ENCODE peak calls at places on chromosome 20, in six cellular contexts. Q is endothelial cell, X is heart left ventricle, S is AG04450, N is tibial nerve, P is left ventricle myocardium inferior. L is an unnamed sample.

GRCh38 chr20:33820362-33820761 is 9.2 kb downstream of the CHMP4B start:
- DNase-seq in Q (no peak), X (no peak), S (no peak), N (no peak), P (no peak), L (no peak)

GRCh38 chr20:33832113-33832853 is 21.1 kb downstream of the CHMP4B start:
- DNase-seq in Q (peak), X (no peak), S (no peak), N (no peak), P (no peak), L (no peak)

GRCh38 chr20:46350201-46350985 is 42.1 kb upstream of the CDH22 start:
- DNase-seq in Q (no peak), X (no peak), S (peak), N (no peak), P (no peak), L (no peak)

GRCh38 chr20:63411151-63411897 is 50.2 kb upstream of the CHRNA4 start:
- DNase-seq in Q (no peak), X (no peak), S (no peak), N (no peak), P (no peak), L (no peak)

GRCh38 chr20:33992145-33992922 is 1.4 kb upstream of the RALY start:
- DNase-seq in Q (no peak), X (no peak), S (no peak), N (no peak), P (no peak), L (no peak)

GRCh38 chr20:35695245-35695749 is 3.9 kb downstream of the NFS1 start:
- DNase-seq in Q (no peak), X (no peak), S (no peak), N (no peak), P (no peak), L (no peak)

GRCh38 chr20:57526067-57526884 is 1.3 kb upstream of the CTCFL start:
- DNase-seq in Q (peak), X (no peak), S (no peak), N (no peak), P (no peak), L (no peak)

GRCh38 chr20:10201321-10201870 is 17.2 kb upstream of the SNAP25 start:
- DNase-seq in Q (no peak), X (no peak), S (no peak), N (no peak), P (no peak), L (no peak)

GRCh38 chr20:11791316-11792228 is 126.1 kb upstream of the BTBD3 start:
- DNase-seq in Q (no peak), X (no peak), S (no peak), N (no peak), P (no peak), L (no peak)

GRCh38 chr20:10436053-10436699 is 1.1 kb downstream of the SLX4IP start:
- DNase-seq in Q (no peak), X (no peak), S (no peak), N (no peak), P (no peak), L (no peak)

GRCh38 chr20:11108102-11108842 is 434.5 kb upstream of the JAG1 start:
- DNase-seq in Q (no peak), X (peak), S (no peak), N (no peak), P (peak), L (no peak)

GRCh38 chr20:52047811-52048302 is 143.7 kb downstream of the ZFP64 start:
- DNase-seq in Q (no peak), X (no peak), S (no peak), N (no peak), P (no peak), L (no peak)

GRCh38 chr20:31788578-31788977 is 30.6 kb upstream of the MYLK2 start:
- DNase-seq in Q (no peak), X (no peak), S (no peak), N (no peak), P (no peak), L (no peak)
- TF ChIP-seq CTCF in Q (no peak), X (peak), S (peak), N (no peak), P (no peak), L (no peak)

DNA sequence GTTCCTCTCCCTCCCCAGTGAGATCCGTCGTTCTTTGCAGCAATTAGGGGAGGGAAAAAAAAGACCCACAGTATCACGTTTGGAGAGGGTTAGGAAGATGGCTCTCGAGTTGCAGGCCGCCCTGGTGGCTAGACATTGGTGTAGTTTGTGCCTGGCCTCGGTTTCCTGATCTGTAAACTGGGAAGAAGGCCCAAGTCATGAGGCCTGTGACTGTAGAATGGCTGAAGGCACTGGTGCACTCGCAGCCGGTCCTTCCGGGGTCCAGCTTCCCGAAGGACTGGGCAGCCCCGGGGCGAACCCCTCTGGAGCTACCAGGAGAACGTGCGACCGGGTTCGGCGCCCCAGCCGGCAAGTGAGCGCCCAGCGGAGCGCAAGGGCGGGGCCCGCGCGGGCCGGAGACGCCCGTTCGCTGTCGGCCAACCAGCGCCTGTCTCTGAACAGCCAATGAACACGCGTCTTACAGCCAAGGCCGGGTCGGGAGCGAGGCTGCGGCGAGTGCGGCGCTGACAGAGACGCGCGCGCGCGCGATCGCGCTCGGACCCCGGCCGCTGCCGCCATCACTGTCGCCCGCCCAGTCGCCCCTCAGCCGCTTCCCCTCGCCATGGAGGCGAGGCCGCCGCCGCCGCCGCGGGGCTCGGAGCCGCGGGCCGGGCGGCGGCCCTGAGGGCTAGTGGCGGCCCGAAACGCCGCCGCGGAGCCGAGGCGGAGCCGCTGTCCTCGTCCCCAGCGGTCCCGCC is at the start of gene PTPRA:
- DNase-seq in Q (peak), X (peak), S (peak), N (peak), P (peak), L (peak)
- TF ChIP-seq CTCF in Q (no peak), X (peak), S (no peak), N (peak), P (no peak), L (no peak)

DNA sequence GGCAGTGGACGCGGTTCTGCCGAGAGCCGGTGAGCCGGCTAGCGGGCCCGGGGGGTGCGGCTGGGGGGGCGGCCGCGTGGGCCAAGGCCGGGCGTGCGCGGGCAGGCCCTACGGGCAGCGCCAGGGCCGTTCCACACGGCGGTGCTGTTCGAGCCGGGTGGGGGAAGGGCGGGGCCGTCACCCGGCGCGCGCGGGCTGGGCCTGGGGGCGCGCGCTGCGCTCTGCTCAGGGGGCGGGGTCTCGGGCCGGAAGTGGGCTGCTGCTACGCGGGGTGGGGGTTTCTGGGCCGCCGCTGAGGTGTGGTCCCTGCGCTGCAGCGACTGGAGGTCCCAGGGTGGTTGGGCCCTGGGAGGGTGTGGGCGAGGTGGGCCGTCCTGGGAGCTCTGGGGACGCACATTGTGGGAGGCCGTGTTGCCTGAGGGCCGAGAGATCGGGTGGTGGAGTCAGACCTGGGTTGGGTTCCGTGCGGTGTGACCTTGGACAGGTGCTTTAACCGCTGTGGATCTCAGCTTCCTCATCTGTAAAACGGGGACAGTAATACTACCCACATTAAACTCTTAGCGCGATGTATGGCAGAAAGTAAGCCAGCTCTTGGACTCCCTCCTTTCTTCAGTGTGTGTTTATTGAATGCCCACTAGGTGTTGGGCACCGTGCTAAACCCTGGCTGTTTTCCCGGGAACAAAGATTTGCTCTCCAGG is 395 bp downstream of the MAPRE1 start:
- DNase-seq in Q (peak), X (peak), S (no peak), N (peak), P (peak), L (peak)
- TF ChIP-seq CTCF in Q (no peak), X (peak), S (no peak), N (no peak), P (no peak), L (no peak)

DNA sequence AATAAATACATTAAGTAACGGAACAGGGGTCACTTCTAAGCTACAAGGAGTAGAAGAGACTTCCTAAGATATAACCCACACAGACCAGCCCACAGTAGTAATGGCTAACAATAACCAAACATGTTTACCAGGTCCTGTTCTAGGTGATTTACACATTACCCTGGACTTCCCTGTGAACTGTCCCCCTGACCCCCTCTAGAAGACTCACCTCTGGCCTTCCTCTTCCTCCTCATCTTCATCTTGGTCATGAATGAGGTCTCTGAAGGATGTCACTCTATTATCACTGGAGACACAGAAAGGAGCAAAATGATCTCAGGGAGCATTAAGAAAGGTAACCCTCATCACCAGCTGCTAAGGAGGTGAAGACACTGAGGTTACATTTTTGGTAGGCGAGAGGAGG is 8.7 kb downstream of the NSFL1C start:
- DNase-seq in Q (no peak), X (no peak), S (no peak), N (no peak), P (no peak), L (no peak)
- TF ChIP-seq CTCF in Q (no peak), X (no peak), S (no peak), N (no peak), P (no peak), L (no peak)

GRCh38 chr20:12837646-12838045 is 171.1 kb upstream of the SPTLC3 start:
- DNase-seq in Q (no peak), X (no peak), S (no peak), N (no peak), P (no peak), L (no peak)

GRCh38 chr20:12835999-12836398 is 172.8 kb upstream of the SPTLC3 start:
- DNase-seq in Q (no peak), X (no peak), S (no peak), N (no peak), P (no peak), L (no peak)

GRCh38 chr20:12833861-12834260 is 174.9 kb upstream of the SPTLC3 start:
- DNase-seq in Q (no peak), X (no peak), S (no peak), N (no peak), P (no peak), L (no peak)

DNA sequence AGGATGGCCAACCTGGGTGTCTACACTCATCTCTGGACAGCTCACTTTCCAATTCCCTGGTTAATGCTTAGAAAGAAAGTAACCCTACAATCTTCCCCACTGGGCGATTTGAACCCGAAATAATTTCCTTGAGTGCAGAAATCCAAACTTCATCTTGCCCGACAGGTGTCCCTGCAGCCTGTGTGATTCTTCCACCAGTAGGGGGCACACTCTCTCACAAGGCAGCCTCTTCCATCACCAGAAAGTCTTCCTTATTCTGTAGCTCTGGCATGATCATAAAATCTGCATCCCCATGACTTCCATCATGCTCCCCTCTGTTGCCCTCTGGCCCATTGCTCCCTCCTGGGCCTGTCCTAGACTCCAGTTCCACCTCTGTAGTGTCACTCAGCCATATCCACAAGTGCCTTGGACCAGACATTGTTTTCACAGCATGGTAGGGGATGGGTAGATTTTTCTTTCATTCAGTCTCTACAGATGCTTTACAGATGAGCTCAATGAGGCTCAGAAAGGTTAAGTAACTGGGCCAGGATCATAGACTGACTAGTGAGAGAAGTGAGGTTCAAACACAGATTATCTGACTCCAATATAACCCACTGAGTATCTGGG is 170.4 kb upstream of the SPTLC3 start:
- DNase-seq in Q (peak), X (no peak), S (no peak), N (no peak), P (no peak), L (no peak)
- TF ChIP-seq CTCF in Q (peak), X (no peak), S (peak), N (no peak), P (peak), L (peak)

L was measured in D721Med.